ENCODE peak calls at places on chromosomes 1 and 21, in nine cellular contexts. One of them, this sample, is unnamed.
A peak's percentile ranks its signal among the peaks of the same experiment; 100 is the strongest.

GRCh38 chr21:37446552-37446951 is 80.0 kb downstream of the DYRK1A start:
- DNase-seq in H7: no peak
- DNase-seq in cardiac muscle cell: no peak
- DNase-seq in keratinocyte: no peak
- DNase-seq in RWPE1: no peak
- DNase-seq in HS-27A: no peak
- DNase-seq in NCI-H524: no peak
- DNase-seq in chondrocyte: no peak
- DNase-seq in T-helper 22 cell: no peak
- DNase-seq in this sample: no peak

GRCh38 chr1:154386643-154387352 is 18.3 kb upstream of the IL6R start:
- DNase-seq in H7: no peak
- DNase-seq in cardiac muscle cell: no peak
- DNase-seq in keratinocyte: no peak
- DNase-seq in RWPE1: no peak
- DNase-seq in HS-27A: no peak
- DNase-seq in NCI-H524: no peak
- DNase-seq in chondrocyte: no peak
- DNase-seq in T-helper 22 cell: peak; percentile 73
- DNase-seq in this sample: no peak

GRCh38 chr1:27563407-27564263 is 40.3 kb downstream of the AHDC1 start:
- DNase-seq in H7: peak; percentile 69
- DNase-seq in cardiac muscle cell: no peak
- DNase-seq in keratinocyte: no peak
- DNase-seq in RWPE1: no peak
- DNase-seq in HS-27A: no peak
- DNase-seq in NCI-H524: no peak
- DNase-seq in chondrocyte: no peak
- DNase-seq in T-helper 22 cell: no peak
- DNase-seq in this sample: no peak

GRCh38 chr1:191022856-191023255 is 545.2 kb upstream of the BRINP3 start:
- DNase-seq in H7: no peak
- DNase-seq in cardiac muscle cell: no peak
- DNase-seq in keratinocyte: no peak
- DNase-seq in RWPE1: peak; percentile 69
- DNase-seq in HS-27A: peak; percentile 49
- DNase-seq in NCI-H524: no peak
- DNase-seq in chondrocyte: no peak
- DNase-seq in T-helper 22 cell: no peak
- DNase-seq in this sample: no peak

GRCh38 chr1:236342403-236343245 is 51.5 kb upstream of the EDARADD start:
- DNase-seq in H7: no peak
- DNase-seq in cardiac muscle cell: no peak
- DNase-seq in keratinocyte: no peak
- DNase-seq in RWPE1: no peak
- DNase-seq in HS-27A: no peak
- DNase-seq in NCI-H524: no peak
- DNase-seq in chondrocyte: no peak
- DNase-seq in T-helper 22 cell: no peak
- DNase-seq in this sample: peak; percentile 8

GRCh38 chr1:78095618-78096416 is 50.1 kb downstream of the GIPC2 start:
- DNase-seq in H7: no peak
- DNase-seq in cardiac muscle cell: no peak
- DNase-seq in keratinocyte: no peak
- DNase-seq in RWPE1: peak; percentile 65
- DNase-seq in HS-27A: peak; percentile 90
- DNase-seq in NCI-H524: no peak
- DNase-seq in chondrocyte: no peak
- DNase-seq in T-helper 22 cell: no peak
- DNase-seq in this sample: no peak

GRCh38 chr1:200668514-200669313 is 993 bp downstream of the DDX59 start:
- DNase-seq in H7: no peak
- DNase-seq in cardiac muscle cell: no peak
- DNase-seq in keratinocyte: no peak
- DNase-seq in RWPE1: no peak
- DNase-seq in HS-27A: no peak
- DNase-seq in NCI-H524: no peak
- DNase-seq in chondrocyte: no peak
- DNase-seq in T-helper 22 cell: no peak
- DNase-seq in this sample: no peak

GRCh38 chr1:23421752-23422312 is 2.7 kb downstream of the TCEA3 start:
- DNase-seq in H7: no peak
- DNase-seq in cardiac muscle cell: no peak
- DNase-seq in keratinocyte: no peak
- DNase-seq in RWPE1: no peak
- DNase-seq in HS-27A: no peak
- DNase-seq in NCI-H524: no peak
- DNase-seq in chondrocyte: no peak
- DNase-seq in T-helper 22 cell: no peak
- DNase-seq in this sample: no peak

GRCh38 chr1:25360596-25361581 is 22.8 kb downstream of the TMEM50A start:
- DNase-seq in H7: no peak
- DNase-seq in cardiac muscle cell: no peak
- DNase-seq in keratinocyte: no peak
- DNase-seq in RWPE1: peak; percentile 28
- DNase-seq in HS-27A: peak; percentile 73
- DNase-seq in NCI-H524: no peak
- DNase-seq in chondrocyte: no peak
- DNase-seq in T-helper 22 cell: no peak
- DNase-seq in this sample: no peak

GRCh38 chr1:178682429-178682828 is 42.6 kb upstream of the RALGPS2 start:
- DNase-seq in H7: no peak
- DNase-seq in cardiac muscle cell: no peak
- DNase-seq in keratinocyte: no peak
- DNase-seq in RWPE1: no peak
- DNase-seq in HS-27A: no peak
- DNase-seq in NCI-H524: no peak
- DNase-seq in chondrocyte: no peak
- DNase-seq in T-helper 22 cell: no peak
- DNase-seq in this sample: no peak

GRCh38 chr1:234731371-234732085 is 121.5 kb upstream of the IRF2BP2 start:
- DNase-seq in H7: no peak
- DNase-seq in cardiac muscle cell: no peak
- DNase-seq in keratinocyte: peak; percentile 78
- DNase-seq in RWPE1: peak; percentile 84
- DNase-seq in HS-27A: peak; percentile 62
- DNase-seq in NCI-H524: no peak
- DNase-seq in chondrocyte: no peak
- DNase-seq in T-helper 22 cell: peak; percentile 38
- DNase-seq in this sample: no peak

GRCh38 chr1:235317179-235317578 is 10.8 kb downstream of the ARID4B start:
- DNase-seq in H7: no peak
- DNase-seq in cardiac muscle cell: no peak
- DNase-seq in keratinocyte: no peak
- DNase-seq in RWPE1: no peak
- DNase-seq in HS-27A: no peak
- DNase-seq in NCI-H524: no peak
- DNase-seq in chondrocyte: no peak
- DNase-seq in T-helper 22 cell: no peak
- DNase-seq in this sample: no peak

GRCh38 chr1:164598719-164599118 is 39.7 kb downstream of the PBX1 start:
- DNase-seq in H7: no peak
- DNase-seq in cardiac muscle cell: no peak
- DNase-seq in keratinocyte: no peak
- DNase-seq in RWPE1: no peak
- DNase-seq in HS-27A: no peak
- DNase-seq in NCI-H524: no peak
- DNase-seq in chondrocyte: no peak
- DNase-seq in T-helper 22 cell: no peak
- DNase-seq in this sample: no peak

GRCh38 chr1:206890690-206891089 is 6.6 kb upstream of the IL24 start:
- DNase-seq in H7: no peak
- DNase-seq in cardiac muscle cell: no peak
- DNase-seq in keratinocyte: no peak
- DNase-seq in RWPE1: no peak
- DNase-seq in HS-27A: peak; percentile 67
- DNase-seq in NCI-H524: no peak
- DNase-seq in chondrocyte: no peak
- DNase-seq in T-helper 22 cell: no peak
- DNase-seq in this sample: no peak

GRCh38 chr1:224116131-224116530 is 2.2 kb downstream of the FBXO28 start:
- DNase-seq in H7: peak; percentile 46
- DNase-seq in cardiac muscle cell: peak; percentile 49
- DNase-seq in keratinocyte: peak; percentile 56
- DNase-seq in RWPE1: peak; percentile 52
- DNase-seq in HS-27A: no peak
- DNase-seq in NCI-H524: peak; percentile 68
- DNase-seq in chondrocyte: no peak
- DNase-seq in T-helper 22 cell: no peak
- DNase-seq in this sample: no peak

GRCh38 chr1:211493865-211494653 is 2.1 kb upstream of the RD3 start:
- DNase-seq in H7: no peak
- DNase-seq in cardiac muscle cell: no peak
- DNase-seq in keratinocyte: no peak
- DNase-seq in RWPE1: no peak
- DNase-seq in HS-27A: no peak
- DNase-seq in NCI-H524: peak; percentile 82
- DNase-seq in chondrocyte: no peak
- DNase-seq in T-helper 22 cell: no peak
- DNase-seq in this sample: no peak

GRCh38 chr1:227902641-227902990 is 45.1 kb downstream of the WNT9A start:
- DNase-seq in H7: no peak
- DNase-seq in cardiac muscle cell: no peak
- DNase-seq in keratinocyte: no peak
- DNase-seq in RWPE1: no peak
- DNase-seq in HS-27A: no peak
- DNase-seq in NCI-H524: no peak
- DNase-seq in chondrocyte: peak; percentile 72
- DNase-seq in T-helper 22 cell: no peak
- DNase-seq in this sample: no peak

GRCh38 chr1:44911042-44911441 is 68.0 kb upstream of the PTCH2 start:
- DNase-seq in H7: no peak
- DNase-seq in cardiac muscle cell: no peak
- DNase-seq in keratinocyte: no peak
- DNase-seq in RWPE1: no peak
- DNase-seq in HS-27A: no peak
- DNase-seq in NCI-H524: no peak
- DNase-seq in chondrocyte: no peak
- DNase-seq in T-helper 22 cell: no peak
- DNase-seq in this sample: no peak

GRCh38 chr1:16618719-16619118 is 5.4 kb upstream of the NBPF1 start:
- DNase-seq in H7: peak; percentile 93
- DNase-seq in cardiac muscle cell: no peak
- DNase-seq in keratinocyte: no peak
- DNase-seq in RWPE1: no peak
- DNase-seq in HS-27A: no peak
- DNase-seq in NCI-H524: no peak
- DNase-seq in chondrocyte: peak; percentile 98
- DNase-seq in T-helper 22 cell: no peak
- DNase-seq in this sample: peak; percentile 99

GRCh38 chr1:116769561-116769977 is 15.3 kb downstream of the CD2 start:
- DNase-seq in H7: no peak
- DNase-seq in cardiac muscle cell: no peak
- DNase-seq in keratinocyte: peak; percentile 5
- DNase-seq in RWPE1: no peak
- DNase-seq in HS-27A: no peak
- DNase-seq in NCI-H524: no peak
- DNase-seq in chondrocyte: no peak
- DNase-seq in T-helper 22 cell: peak; percentile 78
- DNase-seq in this sample: no peak

GRCh38 chr1:182616130-182617074 is 12.2 kb upstream of the RGS16 start:
- DNase-seq in H7: peak; percentile 71
- DNase-seq in cardiac muscle cell: peak; percentile 57
- DNase-seq in keratinocyte: no peak
- DNase-seq in RWPE1: no peak
- DNase-seq in HS-27A: no peak
- DNase-seq in NCI-H524: peak; percentile 90
- DNase-seq in chondrocyte: no peak
- DNase-seq in T-helper 22 cell: peak; percentile 88
- DNase-seq in this sample: no peak

This sample was measured in vagina.